ENCODE peak calls at places on chromosomes 7 and 10, in ten cellular contexts. Z, J, H, V, Y, O, W, G, B and F are unnamed samples.
A peak's percentile ranks its signal among the peaks of the same experiment; 100 is the strongest.

GRCh38 chr7:120714945-120715344 is 143.0 kb downstream of the TSPAN12 start:
- DNase-seq in B (no peak), V (no peak), G (no peak), J (no peak), Y (no peak), H (no peak), O (no peak), Z (no peak), W (peak; percentile 42), F (no peak)

GRCh38 chr10:98055875-98056516 is 25.6 kb upstream of the CRTAC1 start:
- DNase-seq in V (peak; percentile 92), W (peak; percentile 31), Y (peak; percentile 83), B (no peak), J (peak; percentile 4), Z (peak; percentile 83), O (peak; percentile 10), G (no peak), H (no peak), F (no peak)

GRCh38 chr10:26699631-26700030 is 2.1 kb downstream of the PDSS1 start:
- DNase-seq in Z (no peak), O (no peak), J (no peak), B (no peak), V (no peak), G (no peak), Y (no peak), W (no peak), H (no peak), F (no peak)

GRCh38 chr10:99266383-99266782 is 30.7 kb upstream of the HPSE2 start:
- DNase-seq in W (no peak), Y (no peak), B (no peak), Z (peak; percentile 87), J (no peak), V (peak; percentile 71), G (no peak), O (peak; percentile 7), H (no peak), F (no peak)

GRCh38 chr7:102093599-102094001 is 193.1 kb upstream of the SH2B2 start:
- DNase-seq in W (no peak), H (no peak), V (peak; percentile 44), G (no peak), J (no peak), O (no peak), Z (no peak), B (no peak), Y (no peak), F (no peak)

GRCh38 chr10:132223156-132223590 is 36.4 kb downstream of the DPYSL4 start:
- DNase-seq in Y (peak; percentile 85), J (peak; percentile 78), O (no peak), V (peak; percentile 96), H (peak; percentile 88), Z (peak; percentile 91), W (peak; percentile 85), G (peak; percentile 91), B (peak; percentile 67), F (peak; percentile 92)

GRCh38 chr7:98135984-98136383 is 29.3 kb downstream of the LMTK2 start:
- DNase-seq in G (no peak), J (no peak), Z (no peak), W (no peak), O (no peak), B (no peak), V (no peak), Y (no peak), H (no peak), F (no peak)

GRCh38 chr7:155455132-155455693 is 2.7 kb upstream of the EN2 start:
- DNase-seq in B (no peak), V (peak; percentile 61), G (peak; percentile 36), H (no peak), J (no peak), Y (no peak), W (no peak), Z (no peak), O (no peak), F (no peak)

GRCh38 chr7:140294454-140294853 is 103.9 kb downstream of the SLC37A3 start:
- DNase-seq in W (no peak), V (no peak), B (no peak), Y (no peak), H (no peak), J (no peak), Z (no peak), O (no peak), G (no peak), F (no peak)

GRCh38 chr7:104900525-104900924 is 113.5 kb upstream of the KMT2E start:
- DNase-seq in Y (no peak), G (no peak), H (no peak), W (no peak), Z (peak; percentile 38), B (no peak), J (no peak), V (no peak), O (no peak), F (no peak)

GRCh38 chr7:106010331-106010730 is 47.3 kb downstream of the CDHR3 start:
- DNase-seq in Y (no peak), J (no peak), Z (no peak), W (peak; percentile 29), B (no peak), V (no peak), H (no peak), O (no peak), G (no peak), F (no peak)

GRCh38 chr7:82044497-82045080 is 274.7 kb upstream of the HGF start:
- DNase-seq in O (peak; percentile 42), Y (peak; percentile 61), G (no peak), B (peak; percentile 34), H (no peak), W (peak; percentile 69), V (peak; percentile 58), Z (peak; percentile 51), J (peak; percentile 45), F (no peak)

DNA sequence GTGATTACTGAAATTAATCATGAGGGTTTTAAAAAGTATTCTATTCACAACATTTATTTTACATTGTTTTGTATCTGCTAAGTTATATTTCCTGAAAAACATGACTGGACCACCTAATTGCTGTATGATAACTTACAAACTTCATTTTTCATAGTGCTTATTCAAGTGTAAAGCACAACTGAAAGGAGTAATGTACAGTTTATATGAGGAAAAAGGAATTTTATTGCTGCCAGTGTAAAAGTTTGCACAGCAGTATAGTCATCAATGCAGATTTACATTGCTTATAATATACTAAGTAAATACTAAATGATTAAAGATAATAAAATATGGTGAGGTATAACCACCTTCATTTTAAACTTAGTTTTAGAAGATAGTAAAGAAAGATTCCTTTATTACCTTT is 4.0 kb downstream of the PTEN start:
- DNase-seq in H (no peak), Z (no peak), J (no peak), V (no peak), W (no peak), Y (no peak), G (no peak), B (no peak), O (no peak), F (no peak)
- H3K4me3 ChIP-seq in H (peak overlapping the region; percentile 77), Z (peak overlapping the region; percentile 95), J (peak overlapping the region; percentile 71), V (peak overlapping the region; percentile 95), W (peak overlapping the region; percentile 91), Y (peak overlapping the region; percentile 98), G (peak overlapping the region; percentile 88), B (no peak overlapping the region), O (peak overlapping the region; percentile 89), F (peak overlapping the region; percentile 81)

GRCh38 chr7:114660007-114660406 is 245.4 kb downstream of the FOXP2 start:
- DNase-seq in Y (no peak), O (no peak), H (no peak), G (no peak), V (no peak), J (no peak), B (no peak), W (no peak), Z (no peak), F (no peak)

GRCh38 chr7:114662002-114662677 is 247.5 kb downstream of the FOXP2 start:
- DNase-seq in J (no peak), B (no peak), H (no peak), G (no peak), O (no peak), Z (no peak), W (no peak), Y (no peak), V (no peak), F (no peak)

GRCh38 chr7:114659409-114659808 is 244.8 kb downstream of the FOXP2 start:
- DNase-seq in V (no peak), O (no peak), G (no peak), Y (no peak), Z (no peak), H (no peak), W (no peak), J (no peak), B (no peak), F (no peak)

GRCh38 chr7:114658188-114658587 is 243.6 kb downstream of the FOXP2 start:
- DNase-seq in W (no peak), H (no peak), O (no peak), Z (no peak), G (no peak), V (no peak), Y (no peak), J (no peak), B (no peak), F (no peak)

GRCh38 chr7:114663502-114663901 is 248.9 kb downstream of the FOXP2 start:
- DNase-seq in V (no peak), J (peak; percentile 64), O (peak; percentile 43), W (peak; percentile 43), Y (peak; percentile 54), Z (peak; percentile 34), G (no peak), H (no peak), B (no peak), F (no peak)
- TF ChIP-seq CTCF in V (peak; percentile 75), J (peak; percentile 52), O (peak; percentile 34), W (peak; percentile 41), Y (peak; percentile 47), Z (peak; percentile 59), G (no peak), H (no peak), B (no peak), F (no peak)

GRCh38 chr10:121092341-121093099 is 241.4 kb downstream of the WDR11 start:
- DNase-seq in G (no peak), Z (no peak), W (no peak), H (no peak), J (peak; percentile 1), O (no peak), B (no peak), Y (no peak), V (no peak), F (no peak)

GRCh38 chr10:121096617-121097431 is 245.7 kb downstream of the WDR11 start:
- DNase-seq in V (peak; percentile 61), Y (no peak), J (peak; percentile 32), Z (peak; percentile 22), G (no peak), O (no peak), W (peak; percentile 45), B (no peak), H (no peak), F (no peak)

GRCh38 chr10:121099601-121100000 is 248.4 kb downstream of the WDR11 start:
- DNase-seq in G (no peak), V (no peak), W (no peak), H (no peak), Z (peak; percentile 16), Y (peak; percentile 63), J (no peak), O (no peak), B (no peak), F (no peak)

GRCh38 chr10:121098231-121098630 is 247.1 kb downstream of the WDR11 start:
- DNase-seq in O (no peak), H (no peak), W (no peak), V (no peak), J (no peak), Z (no peak), G (no peak), Y (no peak), B (no peak), F (no peak)
- H3K4me3 ChIP-seq in O (no peak overlapping the region), H (no peak overlapping the region), W (no peak overlapping the region), V (no peak overlapping the region), J (no peak overlapping the region), Z (no peak overlapping the region), G (no peak overlapping the region), Y (no peak overlapping the region), B (no peak overlapping the region), F (no peak overlapping the region)

GRCh38 chr7:150923802-150924201 is 54.3 kb downstream of the KCNH2 start:
- DNase-seq in G (no peak), V (no peak), Z (no peak), B (no peak), O (no peak), H (no peak), Y (no peak), W (no peak), J (no peak), F (no peak)
- TF ChIP-seq CTCF in G (no peak), V (no peak), Z (no peak), B (no peak), O (no peak), H (no peak), Y (no peak), W (no peak), J (no peak), F (no peak)